ENCODE peak calls at places on chromosome 16, in nine cellular contexts. One of them, this sample, is unnamed.

GRCh38 chr16:49484454-49484853 is 110.8 kb downstream of the C16orf78 start:
- DNase-seq in ovary: peak
- DNase-seq in foreskin keratinocyte: no peak
- DNase-seq in CD8-positive, alpha-beta memory T cell: no peak
- DNase-seq in upper lobe of right lung: peak
- DNase-seq in GM23338: peak
- DNase-seq in prostate gland: peak
- DNase-seq in hepatocyte: peak
- DNase-seq in adrenal gland: peak
- DNase-seq in this sample: peak

GRCh38 chr16:65070831-65071230 is 51.0 kb downstream of the CDH11 start:
- DNase-seq in ovary: peak
- DNase-seq in foreskin keratinocyte: peak
- DNase-seq in CD8-positive, alpha-beta memory T cell: no peak
- DNase-seq in upper lobe of right lung: no peak
- DNase-seq in GM23338: peak
- DNase-seq in prostate gland: no peak
- DNase-seq in hepatocyte: peak
- DNase-seq in adrenal gland: peak
- DNase-seq in this sample: peak

GRCh38 chr16:81493755-81494433 is 49.3 kb downstream of the CMIP start:
- DNase-seq in ovary: no peak
- DNase-seq in foreskin keratinocyte: peak
- DNase-seq in CD8-positive, alpha-beta memory T cell: no peak
- DNase-seq in upper lobe of right lung: no peak
- DNase-seq in GM23338: no peak
- DNase-seq in prostate gland: peak
- DNase-seq in hepatocyte: peak
- DNase-seq in adrenal gland: peak
- DNase-seq in this sample: no peak

GRCh38 chr16:13873835-13874438 is 46.0 kb upstream of the ERCC4 start:
- DNase-seq in ovary: no peak
- DNase-seq in foreskin keratinocyte: no peak
- DNase-seq in CD8-positive, alpha-beta memory T cell: no peak
- DNase-seq in upper lobe of right lung: no peak
- DNase-seq in GM23338: peak
- DNase-seq in prostate gland: no peak
- DNase-seq in hepatocyte: peak
- DNase-seq in adrenal gland: no peak
- DNase-seq in this sample: peak

GRCh38 chr16:49795513-49795912 is 60.4 kb downstream of the ZNF423 start:
- DNase-seq in ovary: no peak
- DNase-seq in foreskin keratinocyte: no peak
- DNase-seq in CD8-positive, alpha-beta memory T cell: no peak
- DNase-seq in upper lobe of right lung: no peak
- DNase-seq in GM23338: no peak
- DNase-seq in prostate gland: no peak
- DNase-seq in hepatocyte: no peak
- DNase-seq in adrenal gland: no peak
- DNase-seq in this sample: peak

GRCh38 chr16:83143788-83144187 is 517.0 kb downstream of the CDH13 start:
- DNase-seq in ovary: no peak
- DNase-seq in foreskin keratinocyte: no peak
- DNase-seq in CD8-positive, alpha-beta memory T cell: no peak
- DNase-seq in upper lobe of right lung: no peak
- DNase-seq in GM23338: no peak
- DNase-seq in prostate gland: no peak
- DNase-seq in hepatocyte: peak
- DNase-seq in adrenal gland: no peak
- DNase-seq in this sample: peak

GRCh38 chr16:69397821-69398521 is 12.2 kb upstream of the TERF2 start:
- DNase-seq in ovary: peak
- DNase-seq in foreskin keratinocyte: no peak
- DNase-seq in CD8-positive, alpha-beta memory T cell: no peak
- DNase-seq in upper lobe of right lung: no peak
- DNase-seq in GM23338: peak
- DNase-seq in prostate gland: no peak
- DNase-seq in hepatocyte: peak
- DNase-seq in adrenal gland: peak
- DNase-seq in this sample: peak

GRCh38 chr16:75243667-75244224 is 7.7 kb downstream of the BCAR1 start:
- DNase-seq in ovary: no peak
- DNase-seq in foreskin keratinocyte: no peak
- DNase-seq in CD8-positive, alpha-beta memory T cell: no peak
- DNase-seq in upper lobe of right lung: no peak
- DNase-seq in GM23338: no peak
- DNase-seq in prostate gland: no peak
- DNase-seq in hepatocyte: no peak
- DNase-seq in adrenal gland: no peak
- DNase-seq in this sample: no peak

GRCh38 chr16:82260212-82260795 is 90.3 kb upstream of the MPHOSPH6 start:
- DNase-seq in ovary: no peak
- DNase-seq in foreskin keratinocyte: no peak
- DNase-seq in CD8-positive, alpha-beta memory T cell: no peak
- DNase-seq in upper lobe of right lung: no peak
- DNase-seq in GM23338: no peak
- DNase-seq in prostate gland: no peak
- DNase-seq in hepatocyte: no peak
- DNase-seq in adrenal gland: no peak
- DNase-seq in this sample: no peak

GRCh38 chr16:89700649-89701424 is 668 bp downstream of the SPATA2L start:
- DNase-seq in ovary: no peak
- DNase-seq in foreskin keratinocyte: no peak
- DNase-seq in CD8-positive, alpha-beta memory T cell: peak
- DNase-seq in upper lobe of right lung: peak
- DNase-seq in GM23338: peak
- DNase-seq in prostate gland: peak
- DNase-seq in hepatocyte: peak
- DNase-seq in adrenal gland: peak
- DNase-seq in this sample: no peak

GRCh38 chr16:85259831-85260165 is 147.5 kb upstream of the CIBAR2 start:
- DNase-seq in ovary: no peak
- DNase-seq in foreskin keratinocyte: no peak
- DNase-seq in CD8-positive, alpha-beta memory T cell: no peak
- DNase-seq in upper lobe of right lung: no peak
- DNase-seq in GM23338: no peak
- DNase-seq in prostate gland: no peak
- DNase-seq in hepatocyte: no peak
- DNase-seq in adrenal gland: no peak
- DNase-seq in this sample: peak

GRCh38 chr16:642189-643049 is 791 bp downstream of the MCRIP2 start:
- DNase-seq in ovary: peak
- DNase-seq in foreskin keratinocyte: no peak
- DNase-seq in CD8-positive, alpha-beta memory T cell: peak
- DNase-seq in upper lobe of right lung: peak
- DNase-seq in GM23338: peak
- DNase-seq in prostate gland: peak
- DNase-seq in hepatocyte: peak
- DNase-seq in adrenal gland: peak
- DNase-seq in this sample: no peak

GRCh38 chr16:87924041-87924851 is 12.1 kb downstream of the CA5A start:
- DNase-seq in ovary: no peak
- DNase-seq in foreskin keratinocyte: peak
- DNase-seq in CD8-positive, alpha-beta memory T cell: no peak
- DNase-seq in upper lobe of right lung: no peak
- DNase-seq in GM23338: no peak
- DNase-seq in prostate gland: no peak
- DNase-seq in hepatocyte: no peak
- DNase-seq in adrenal gland: no peak
- DNase-seq in this sample: no peak

GRCh38 chr16:66502020-66502913 is 47.7 kb downstream of the TK2 start:
- DNase-seq in ovary: peak
- DNase-seq in foreskin keratinocyte: no peak
- DNase-seq in CD8-positive, alpha-beta memory T cell: no peak
- DNase-seq in upper lobe of right lung: peak
- DNase-seq in GM23338: no peak
- DNase-seq in prostate gland: no peak
- DNase-seq in hepatocyte: peak
- DNase-seq in adrenal gland: peak
- DNase-seq in this sample: no peak
- H3K27ac ChIP-seq in ovary: peak
- H3K27ac ChIP-seq in foreskin keratinocyte: no peak
- H3K27ac ChIP-seq in CD8-positive, alpha-beta memory T cell: no peak
- H3K27ac ChIP-seq in upper lobe of right lung: peak
- H3K27ac ChIP-seq in GM23338: no peak
- H3K27ac ChIP-seq in prostate gland: peak
- H3K27ac ChIP-seq in hepatocyte: peak
- H3K27ac ChIP-seq in adrenal gland: peak
- H3K27ac ChIP-seq in this sample: no peak

DNA sequence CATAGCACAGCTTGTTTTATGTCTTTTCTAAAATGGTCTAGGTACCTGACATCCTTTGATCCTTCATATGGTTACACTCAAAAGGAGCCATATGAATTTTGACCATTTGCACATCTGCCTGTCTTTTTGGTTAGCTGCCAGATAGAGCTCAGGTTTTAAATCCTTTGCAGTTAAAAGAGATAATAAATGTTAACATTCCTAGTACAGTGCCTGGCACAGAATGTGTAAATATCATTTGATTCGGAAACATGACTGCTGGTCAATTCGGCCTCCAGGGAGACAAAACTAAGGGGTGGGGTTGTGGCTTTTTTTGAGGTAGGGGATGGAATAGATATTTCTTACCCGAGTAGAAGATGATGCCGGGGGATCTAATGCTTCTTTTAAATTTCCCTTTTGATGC is 64.2 kb downstream of the FTO start:
- DNase-seq in ovary: no peak
- DNase-seq in foreskin keratinocyte: no peak
- DNase-seq in CD8-positive, alpha-beta memory T cell: no peak
- DNase-seq in upper lobe of right lung: no peak
- DNase-seq in GM23338: no peak
- DNase-seq in prostate gland: no peak
- DNase-seq in hepatocyte: peak
- DNase-seq in adrenal gland: no peak
- DNase-seq in this sample: no peak
- H3K27ac ChIP-seq in ovary: no peak
- H3K27ac ChIP-seq in foreskin keratinocyte: no peak
- H3K27ac ChIP-seq in CD8-positive, alpha-beta memory T cell: no peak
- H3K27ac ChIP-seq in upper lobe of right lung: no peak
- H3K27ac ChIP-seq in GM23338: no peak
- H3K27ac ChIP-seq in prostate gland: no peak
- H3K27ac ChIP-seq in hepatocyte: peak
- H3K27ac ChIP-seq in adrenal gland: no peak
- H3K27ac ChIP-seq in this sample: no peak

GRCh38 chr16:20311548-20311947 is 15.8 kb downstream of the GP2 start:
- DNase-seq in ovary: no peak
- DNase-seq in foreskin keratinocyte: no peak
- DNase-seq in CD8-positive, alpha-beta memory T cell: no peak
- DNase-seq in upper lobe of right lung: no peak
- DNase-seq in GM23338: no peak
- DNase-seq in prostate gland: no peak
- DNase-seq in hepatocyte: no peak
- DNase-seq in adrenal gland: no peak
- DNase-seq in this sample: no peak

GRCh38 chr16:20314575-20314974 is 12.7 kb downstream of the GP2 start:
- DNase-seq in ovary: no peak
- DNase-seq in foreskin keratinocyte: no peak
- DNase-seq in CD8-positive, alpha-beta memory T cell: no peak
- DNase-seq in upper lobe of right lung: no peak
- DNase-seq in GM23338: no peak
- DNase-seq in prostate gland: no peak
- DNase-seq in hepatocyte: no peak
- DNase-seq in adrenal gland: no peak
- DNase-seq in this sample: no peak

GRCh38 chr16:20316715-20317114 is 10.6 kb downstream of the GP2 start:
- DNase-seq in ovary: no peak
- DNase-seq in foreskin keratinocyte: no peak
- DNase-seq in CD8-positive, alpha-beta memory T cell: no peak
- DNase-seq in upper lobe of right lung: no peak
- DNase-seq in GM23338: no peak
- DNase-seq in prostate gland: no peak
- DNase-seq in hepatocyte: no peak
- DNase-seq in adrenal gland: no peak
- DNase-seq in this sample: no peak

GRCh38 chr16:20315764-20316163 is 11.5 kb downstream of the GP2 start:
- DNase-seq in ovary: no peak
- DNase-seq in foreskin keratinocyte: no peak
- DNase-seq in CD8-positive, alpha-beta memory T cell: no peak
- DNase-seq in upper lobe of right lung: no peak
- DNase-seq in GM23338: no peak
- DNase-seq in prostate gland: no peak
- DNase-seq in hepatocyte: no peak
- DNase-seq in adrenal gland: no peak
- DNase-seq in this sample: no peak

DNA sequence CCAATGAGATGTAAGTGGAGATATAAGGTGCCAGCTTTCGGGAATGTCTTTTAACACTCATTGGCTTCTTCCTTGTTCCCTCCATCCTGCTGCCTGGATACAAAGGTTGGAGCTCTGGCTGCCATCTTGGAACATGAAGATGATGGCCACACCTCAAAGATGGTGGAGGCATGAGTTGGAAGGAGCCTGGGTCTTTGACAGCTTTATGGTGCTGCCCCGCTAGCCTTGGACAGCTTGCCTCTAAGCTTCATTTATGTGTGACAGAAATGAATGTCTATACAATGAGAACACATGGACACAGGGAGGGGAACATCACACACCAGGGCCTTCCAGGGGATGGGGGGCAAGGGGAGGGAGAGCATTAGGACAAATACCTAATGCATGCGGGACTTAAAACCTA is 13.6 kb downstream of the GP2 start:
- DNase-seq in ovary: no peak
- DNase-seq in foreskin keratinocyte: no peak
- DNase-seq in CD8-positive, alpha-beta memory T cell: no peak
- DNase-seq in upper lobe of right lung: no peak
- DNase-seq in GM23338: no peak
- DNase-seq in prostate gland: no peak
- DNase-seq in hepatocyte: no peak
- DNase-seq in adrenal gland: no peak
- DNase-seq in this sample: no peak
- H3K27ac ChIP-seq in ovary: no peak
- H3K27ac ChIP-seq in foreskin keratinocyte: no peak
- H3K27ac ChIP-seq in CD8-positive, alpha-beta memory T cell: no peak
- H3K27ac ChIP-seq in upper lobe of right lung: no peak
- H3K27ac ChIP-seq in GM23338: no peak
- H3K27ac ChIP-seq in prostate gland: no peak
- H3K27ac ChIP-seq in hepatocyte: no peak
- H3K27ac ChIP-seq in adrenal gland: no peak
- H3K27ac ChIP-seq in this sample: no peak

DNA sequence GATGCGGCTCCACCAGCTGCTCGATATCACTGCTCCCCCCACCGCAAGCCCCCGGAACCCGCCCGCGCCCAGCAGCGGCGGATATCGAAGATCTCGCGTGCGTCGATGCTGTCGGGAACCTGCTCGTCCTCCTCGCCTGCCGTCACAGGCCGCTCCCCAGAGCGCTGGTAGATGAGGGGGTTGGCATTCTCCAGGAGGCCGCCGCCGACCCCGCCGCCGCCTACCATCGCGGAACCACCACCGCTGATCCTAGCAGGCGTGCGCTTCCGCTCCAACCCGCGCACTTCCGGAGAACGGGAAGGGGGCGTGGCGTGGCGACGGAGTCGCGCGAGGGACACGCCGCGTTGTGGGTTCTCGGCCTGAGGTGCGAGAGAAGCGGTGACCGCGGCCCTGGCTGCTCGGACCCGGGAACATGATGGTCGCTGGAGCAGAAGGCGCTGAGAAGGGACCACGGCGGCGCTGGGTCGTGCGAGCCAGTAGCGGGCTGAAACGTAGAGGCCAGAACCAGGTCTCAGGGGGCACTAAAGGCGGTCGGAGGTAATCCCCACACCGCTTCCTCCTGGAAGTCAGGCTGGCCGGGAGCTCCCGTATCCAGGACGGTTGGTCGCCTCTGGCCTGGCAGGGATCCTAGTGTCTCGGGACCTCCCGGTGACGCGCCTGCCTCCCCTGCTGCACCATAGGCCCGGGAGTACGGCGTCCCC is at the start of gene CIAO2B:
- DNase-seq in ovary: peak
- DNase-seq in foreskin keratinocyte: peak
- DNase-seq in CD8-positive, alpha-beta memory T cell: peak
- DNase-seq in upper lobe of right lung: peak
- DNase-seq in GM23338: peak
- DNase-seq in prostate gland: peak
- DNase-seq in hepatocyte: peak
- DNase-seq in adrenal gland: peak
- DNase-seq in this sample: peak
- H3K27ac ChIP-seq in ovary: peak
- H3K27ac ChIP-seq in foreskin keratinocyte: peak
- H3K27ac ChIP-seq in CD8-positive, alpha-beta memory T cell: peak
- H3K27ac ChIP-seq in upper lobe of right lung: peak
- H3K27ac ChIP-seq in GM23338: no peak
- H3K27ac ChIP-seq in prostate gland: peak
- H3K27ac ChIP-seq in hepatocyte: peak
- H3K27ac ChIP-seq in adrenal gland: peak
- H3K27ac ChIP-seq in this sample: peak

This sample was measured in SJCRH30.